ENCODE peak calls at places on chromosomes 3 and 15, in four cellular contexts. W is AG09309; O is LHCN-M2; J is activated CD4-positive, alpha-beta T cell treated with anti-CD3 and anti-CD28 coated beads, Interleukin-2, amount 10 ng/mL, durations not matched to agents 7 days and 5 days. I is an unnamed sample.

GRCh38 chr3:18618723-18619122 is 193.6 kb upstream of the SATB1 start:
- DNase-seq in O (no peak), J (no peak), W (no peak), I (no peak)

GRCh38 chr3:170614214-170614966 is 28.5 kb upstream of the SLC7A14 start:
- DNase-seq in W (peak; percentile 78), O (peak; percentile 85), J (no peak), I (peak; percentile 63)

GRCh38 chr3:23751485-23751811 is 54.3 kb upstream of the UBE2E1 start:
- DNase-seq in W (no peak), J (no peak), O (no peak), I (no peak)

GRCh38 chr3:39115870-39116269 is 8.4 kb downstream of the TTC21A start:
- DNase-seq in J (no peak), O (no peak), W (no peak), I (no peak)

GRCh38 chr15:92637621-92638020 is 18.0 kb downstream of the FAM174B start:
- DNase-seq in O (no peak), W (no peak), J (no peak), I (no peak)

GRCh38 chr15:59296181-59296617 is 76.5 kb downstream of the MYO1E start:
- DNase-seq in W (peak; percentile 76), O (peak; percentile 98), J (no peak), I (peak; percentile 61)

GRCh38 chr3:53187430-53187829 is 26.4 kb downstream of the PRKCD start:
- DNase-seq in O (no peak), J (no peak), W (no peak), I (no peak)

GRCh38 chr15:61935493-61935892 is 124.8 kb downstream of the VPS13C start:
- DNase-seq in J (no peak), W (no peak), O (no peak), I (no peak)

GRCh38 chr3:152105446-152105845 is 163.3 kb upstream of the MBNL1 start:
- DNase-seq in O (no peak), W (no peak), J (no peak), I (no peak)

GRCh38 chr3:123552095-123552714 is 32.6 kb downstream of the HACD2 start:
- DNase-seq in J (no peak), O (no peak), W (no peak), I (no peak)

GRCh38 chr15:57422113-57422754 is 45.9 kb downstream of the CGNL1 start:
- DNase-seq in O (peak; percentile 83), J (no peak), W (peak; percentile 42), I (no peak)

GRCh38 chr3:23829242-23829934 is 23.6 kb downstream of the UBE2E1 start:
- DNase-seq in J (no peak), W (no peak), O (no peak), I (no peak)

GRCh38 chr15:48954538-48954937 is 9.2 kb downstream of the SHC4 start:
- DNase-seq in J (no peak), W (no peak), O (peak; percentile 34), I (no peak)

GRCh38 chr3:50583897-50584296 is 14.6 kb downstream of the HEMK1 start:
- DNase-seq in O (no peak), J (no peak), W (no peak), I (no peak)

GRCh38 chr3:159174715-159175390 is 373.0 kb downstream of the MFSD1 start:
- DNase-seq in O (peak; percentile 71), W (no peak), J (no peak), I (no peak)

GRCh38 chr3:58350627-58351013 is 17.9 kb downstream of the PXK start:
- DNase-seq in W (no peak), O (peak; percentile 68), J (no peak), I (no peak)

GRCh38 chr15:36951747-36952247 is 148.6 kb downstream of the MEIS2 start:
- DNase-seq in J (no peak), O (peak; percentile 86), W (peak; percentile 51), I (no peak)

GRCh38 chr3:112555535-112556170 is 6.1 kb downstream of the ATG3 start:
- DNase-seq in O (no peak), W (no peak), J (no peak), I (no peak)

GRCh38 chr3:151895478-151895877 is 22.0 kb downstream of the SUCNR1 start:
- DNase-seq in W (no peak), J (no peak), O (no peak), I (no peak)

GRCh38 chr15:34436126-34436955 is 1.3 kb downstream of the GOLGA8A start:
- DNase-seq in W (no peak), O (peak; percentile 12), J (peak; percentile 43), I (no peak)

GRCh38 chr3:176055851-176056250 is 1141.4 kb downstream of the TBL1XR1 start:
- DNase-seq in O (no peak), J (no peak), W (no peak), I (no peak)

GRCh38 chr3:129161860-129162271 is 1.0 kb upstream of the ISY1 start:
- DNase-seq in W (no peak), J (peak; percentile 43), O (peak; percentile 31), I (no peak)

GRCh38 chr3:30578479-30578878 is 27.9 kb upstream of the TGFBR2 start:
- DNase-seq in O (peak; percentile 97), W (peak; percentile 97), J (no peak), I (peak; percentile 59)

GRCh38 chr3:55686720-55687254 is 199.7 kb upstream of the WNT5A start:
- DNase-seq in W (no peak), J (no peak), O (peak; percentile 8), I (no peak)

GRCh38 chr3:105944721-105945120 is 75.9 kb upstream of the CBLB start:
- DNase-seq in J (no peak), O (peak; percentile 87), W (peak; percentile 35), I (no peak)

GRCh38 chr15:68816795-68817303 is 3.8 kb downstream of the ANP32A start:
- DNase-seq in O (no peak), J (peak; percentile 29), W (no peak), I (no peak)

GRCh38 chr3:127139601-127140500 is 53.1 kb upstream of the PRR23E start:
- DNase-seq in J (no peak), O (no peak), W (no peak), I (no peak)

GRCh38 chr3:171417813-171418212 is 42.4 kb downstream of the TNIK start:
- DNase-seq in W (peak; percentile 52), O (peak; percentile 69), J (no peak), I (peak; percentile 33)

GRCh38 chr3:170942011-170942410 is 33.6 kb upstream of the EIF5A2 start:
- DNase-seq in O (no peak), W (no peak), J (no peak), I (no peak)

GRCh38 chr15:76795217-76795616 is 109.9 kb downstream of the SCAPER start:
- DNase-seq in O (no peak), W (no peak), J (no peak), I (no peak)

GRCh38 chr3:9727743-9728142 is 3.8 kb upstream of the BRPF1 start:
- DNase-seq in O (peak; percentile 42), W (no peak), J (no peak), I (no peak)

GRCh38 chr3:58471025-58471887 is 20.6 kb upstream of the KCTD6 start:
- DNase-seq in W (peak; percentile 74), J (peak; percentile 69), O (peak; percentile 96), I (peak; percentile 68)

GRCh38 chr15:84911879-84912660 is 27.6 kb downstream of the SLC28A1 start:
- DNase-seq in J (no peak), O (peak; percentile 96), W (peak; percentile 97), I (peak; percentile 96)

GRCh38 chr15:27418729-27419128 is 447.7 kb downstream of the GABRG3 start:
- DNase-seq in W (no peak), O (no peak), J (no peak), I (no peak)

GRCh38 chr15:86854186-86854585 is 774.5 kb downstream of the AGBL1 start:
- DNase-seq in W (no peak), O (no peak), J (no peak), I (no peak)

GRCh38 chr3:129625071-129625874 is 18.8 kb upstream of the PLXND1 start:
- DNase-seq in O (peak; percentile 49), J (no peak), W (no peak), I (no peak)

GRCh38 chr15:68428431-68428940 is 3.5 kb downstream of the ITGA11 start:
- DNase-seq in O (no peak), W (no peak), J (no peak), I (no peak)

GRCh38 chr15:43258781-43259180 is 7.9 kb downstream of the TGM5 start:
- DNase-seq in O (no peak), W (no peak), J (no peak), I (no peak)